ENCODE peak calls at places on chromosome 2, in eight cellular contexts. One of them, this sample, is unnamed.

GRCh38 chr2:187917535-187917934 is 363.3 kb upstream of the TFPI start:
- DNase-seq in HT1080: peak; percentile 7
- DNase-seq in activated effector memory CD4-positive, alpha-beta T cell treated with anti-CD3 and anti-CD28 coated beads, Interleukin-2, amount 50 U/mL, for 16 hours: no peak
- DNase-seq in dorsolateral prefrontal cortex: no peak
- DNase-seq in K562: no peak
- DNase-seq in activated T-cell treated with anti-CD3 and anti-CD28 coated beads, Interleukin-2, amount 50 U/mL, for 48 hours: no peak
- DNase-seq in NCI-H1105 treated with DMSO at 0.1 percent for 48 hours: no peak
- DNase-seq in Right ventricle myocardium superior: no peak
- DNase-seq in this sample: no peak

GRCh38 chr2:108363048-108363899 is 14.5 kb upstream of the SULT1C4 start:
- DNase-seq in dorsolateral prefrontal cortex: no peak
- DNase-seq in HT1080: no peak
- DNase-seq in Right ventricle myocardium superior: no peak
- DNase-seq in activated effector memory CD4-positive, alpha-beta T cell treated with anti-CD3 and anti-CD28 coated beads, Interleukin-2, amount 50 U/mL, for 16 hours: no peak
- DNase-seq in K562: peak; percentile 20
- DNase-seq in activated T-cell treated with anti-CD3 and anti-CD28 coated beads, Interleukin-2, amount 50 U/mL, for 48 hours: no peak
- DNase-seq in NCI-H1105 treated with DMSO at 0.1 percent for 48 hours: no peak
- DNase-seq in this sample: peak; percentile 14

GRCh38 chr2:105789745-105790466 is 45.2 kb downstream of the NCK2 start:
- DNase-seq in Right ventricle myocardium superior: no peak
- DNase-seq in NCI-H1105 treated with DMSO at 0.1 percent for 48 hours: no peak
- DNase-seq in K562: no peak
- DNase-seq in dorsolateral prefrontal cortex: no peak
- DNase-seq in activated effector memory CD4-positive, alpha-beta T cell treated with anti-CD3 and anti-CD28 coated beads, Interleukin-2, amount 50 U/mL, for 16 hours: peak; percentile 87
- DNase-seq in activated T-cell treated with anti-CD3 and anti-CD28 coated beads, Interleukin-2, amount 50 U/mL, for 48 hours: peak; percentile 78
- DNase-seq in HT1080: peak; percentile 84
- DNase-seq in this sample: peak; percentile 66

GRCh38 chr2:110116033-110116710 is 550 bp upstream of the MALL start:
- DNase-seq in dorsolateral prefrontal cortex: no peak
- DNase-seq in K562: no peak
- DNase-seq in activated effector memory CD4-positive, alpha-beta T cell treated with anti-CD3 and anti-CD28 coated beads, Interleukin-2, amount 50 U/mL, for 16 hours: no peak
- DNase-seq in Right ventricle myocardium superior: peak; percentile 62
- DNase-seq in NCI-H1105 treated with DMSO at 0.1 percent for 48 hours: no peak
- DNase-seq in HT1080: peak; percentile 37
- DNase-seq in activated T-cell treated with anti-CD3 and anti-CD28 coated beads, Interleukin-2, amount 50 U/mL, for 48 hours: no peak
- DNase-seq in this sample: no peak

GRCh38 chr2:238634701-238635402 is 208.1 kb downstream of the ASB1 start:
- DNase-seq in dorsolateral prefrontal cortex: no peak
- DNase-seq in K562: no peak
- DNase-seq in HT1080: no peak
- DNase-seq in activated effector memory CD4-positive, alpha-beta T cell treated with anti-CD3 and anti-CD28 coated beads, Interleukin-2, amount 50 U/mL, for 16 hours: no peak
- DNase-seq in Right ventricle myocardium superior: no peak
- DNase-seq in NCI-H1105 treated with DMSO at 0.1 percent for 48 hours: no peak
- DNase-seq in activated T-cell treated with anti-CD3 and anti-CD28 coated beads, Interleukin-2, amount 50 U/mL, for 48 hours: peak; percentile 1
- DNase-seq in this sample: no peak

GRCh38 chr2:127664895-127665225 is 10.5 kb downstream of the LIMS2 start:
- DNase-seq in activated T-cell treated with anti-CD3 and anti-CD28 coated beads, Interleukin-2, amount 50 U/mL, for 48 hours: no peak
- DNase-seq in activated effector memory CD4-positive, alpha-beta T cell treated with anti-CD3 and anti-CD28 coated beads, Interleukin-2, amount 50 U/mL, for 16 hours: peak; percentile 4
- DNase-seq in HT1080: no peak
- DNase-seq in dorsolateral prefrontal cortex: no peak
- DNase-seq in K562: no peak
- DNase-seq in NCI-H1105 treated with DMSO at 0.1 percent for 48 hours: no peak
- DNase-seq in Right ventricle myocardium superior: no peak
- DNase-seq in this sample: no peak

GRCh38 chr2:117832905-117833613 is 18.6 kb downstream of the DDX18 start:
- DNase-seq in K562: no peak
- DNase-seq in HT1080: no peak
- DNase-seq in dorsolateral prefrontal cortex: no peak
- DNase-seq in activated T-cell treated with anti-CD3 and anti-CD28 coated beads, Interleukin-2, amount 50 U/mL, for 48 hours: no peak
- DNase-seq in NCI-H1105 treated with DMSO at 0.1 percent for 48 hours: no peak
- DNase-seq in activated effector memory CD4-positive, alpha-beta T cell treated with anti-CD3 and anti-CD28 coated beads, Interleukin-2, amount 50 U/mL, for 16 hours: no peak
- DNase-seq in Right ventricle myocardium superior: no peak
- DNase-seq in this sample: no peak

GRCh38 chr2:238100049-238100820 is at the start of gene ESPNL:
- DNase-seq in NCI-H1105 treated with DMSO at 0.1 percent for 48 hours: peak; percentile 36
- DNase-seq in K562: peak; percentile 34
- DNase-seq in HT1080: peak; percentile 30
- DNase-seq in dorsolateral prefrontal cortex: no peak
- DNase-seq in activated effector memory CD4-positive, alpha-beta T cell treated with anti-CD3 and anti-CD28 coated beads, Interleukin-2, amount 50 U/mL, for 16 hours: peak; percentile 49
- DNase-seq in activated T-cell treated with anti-CD3 and anti-CD28 coated beads, Interleukin-2, amount 50 U/mL, for 48 hours: peak; percentile 12
- DNase-seq in Right ventricle myocardium superior: no peak
- DNase-seq in this sample: no peak

GRCh38 chr2:121068851-121069250 is 216.2 kb downstream of the TFCP2L1 start:
- DNase-seq in NCI-H1105 treated with DMSO at 0.1 percent for 48 hours: no peak
- DNase-seq in activated T-cell treated with anti-CD3 and anti-CD28 coated beads, Interleukin-2, amount 50 U/mL, for 48 hours: no peak
- DNase-seq in K562: no peak
- DNase-seq in dorsolateral prefrontal cortex: no peak
- DNase-seq in Right ventricle myocardium superior: no peak
- DNase-seq in HT1080: no peak
- DNase-seq in activated effector memory CD4-positive, alpha-beta T cell treated with anti-CD3 and anti-CD28 coated beads, Interleukin-2, amount 50 U/mL, for 16 hours: no peak
- DNase-seq in this sample: no peak

GRCh38 chr2:27078267-27079194 is at the start of gene EMILIN1:
- DNase-seq in K562: peak; percentile 33
- DNase-seq in activated T-cell treated with anti-CD3 and anti-CD28 coated beads, Interleukin-2, amount 50 U/mL, for 48 hours: no peak
- DNase-seq in activated effector memory CD4-positive, alpha-beta T cell treated with anti-CD3 and anti-CD28 coated beads, Interleukin-2, amount 50 U/mL, for 16 hours: no peak
- DNase-seq in Right ventricle myocardium superior: peak; percentile 90
- DNase-seq in HT1080: no peak
- DNase-seq in NCI-H1105 treated with DMSO at 0.1 percent for 48 hours: no peak
- DNase-seq in dorsolateral prefrontal cortex: peak; percentile 55
- DNase-seq in this sample: no peak

GRCh38 chr2:38444247-38444646 is 67.2 kb upstream of the ATL2 start:
- DNase-seq in K562: no peak
- DNase-seq in activated effector memory CD4-positive, alpha-beta T cell treated with anti-CD3 and anti-CD28 coated beads, Interleukin-2, amount 50 U/mL, for 16 hours: no peak
- DNase-seq in HT1080: peak; percentile 73
- DNase-seq in activated T-cell treated with anti-CD3 and anti-CD28 coated beads, Interleukin-2, amount 50 U/mL, for 48 hours: no peak
- DNase-seq in Right ventricle myocardium superior: no peak
- DNase-seq in NCI-H1105 treated with DMSO at 0.1 percent for 48 hours: no peak
- DNase-seq in dorsolateral prefrontal cortex: no peak
- DNase-seq in this sample: no peak

GRCh38 chr2:84631047-84631446 is 114.7 kb downstream of the DNAH6 start:
- DNase-seq in NCI-H1105 treated with DMSO at 0.1 percent for 48 hours: peak; percentile 30
- DNase-seq in dorsolateral prefrontal cortex: no peak
- DNase-seq in Right ventricle myocardium superior: no peak
- DNase-seq in activated T-cell treated with anti-CD3 and anti-CD28 coated beads, Interleukin-2, amount 50 U/mL, for 48 hours: no peak
- DNase-seq in activated effector memory CD4-positive, alpha-beta T cell treated with anti-CD3 and anti-CD28 coated beads, Interleukin-2, amount 50 U/mL, for 16 hours: no peak
- DNase-seq in K562: peak; percentile 19
- DNase-seq in HT1080: peak; percentile 68
- DNase-seq in this sample: no peak

This sample was measured in stimulated activated naive CD8-positive, alpha-beta T cell treated with anti-CD3 and anti-CD28 coated beads, Interleukin-15, Interleukin-2, amounts not matched to agents 100 U/mL and 50 U/mL, for 24 hours.